ENCODE peak calls at places on chromosomes 3 and 15, in four cellular contexts. Q is left ventricle myocardium inferior, A is ELR, F is OCI-LY7. S is an unnamed sample.

GRCh38 chr3:97927699-97928098 is 44.5 kb downstream of the RIOX2 start:
- DNase-seq in Q (no peak), A (no peak), F (no peak), S (no peak)

GRCh38 chr3:27467545-27467944 is 16.6 kb downstream of the SLC4A7 start:
- DNase-seq in Q (no peak), A (peak), F (peak), S (no peak)

GRCh38 chr3:119627461-119627860 is 29.8 kb downstream of the PLA1A start:
- DNase-seq in Q (peak), A (no peak), F (no peak), S (no peak)

GRCh38 chr15:72368895-72369294 is 6.9 kb downstream of the HEXA start:
- DNase-seq in Q (peak), A (no peak), F (no peak), S (no peak)

GRCh38 chr3:108159128-108159527 is 63.1 kb downstream of the IFT57 start:
- DNase-seq in Q (no peak), A (peak), F (no peak), S (no peak)

GRCh38 chr3:173624086-173624485 is 226.5 kb downstream of the NLGN1 start:
- DNase-seq in Q (no peak), A (no peak), F (no peak), S (no peak)

GRCh38 chr3:129119365-129120100 is 2.1 kb downstream of the RAB43 start:
- DNase-seq in Q (no peak), A (no peak), F (no peak), S (peak)

GRCh38 chr15:77020348-77021087 is 25.6 kb downstream of the PSTPIP1 start:
- DNase-seq in Q (no peak), A (no peak), F (no peak), S (no peak)

GRCh38 chr15:61173899-61174689 is 55.0 kb downstream of the RORA start:
- DNase-seq in Q (no peak), A (no peak), F (no peak), S (no peak)

GRCh38 chr3:69309810-69310209 is 76.1 kb downstream of the FRMD4B start:
- DNase-seq in Q (no peak), A (peak), F (no peak), S (no peak)

GRCh38 chr3:172152869-172153268 is 113.5 kb downstream of the FNDC3B start:
- DNase-seq in Q (no peak), A (peak), F (no peak), S (no peak)

GRCh38 chr15:64137226-64137833 is 14.2 kb upstream of the SNX22 start:
- DNase-seq in Q (no peak), A (no peak), F (peak), S (no peak)

GRCh38 chr15:51793521-51793920 is 35.9 kb upstream of the TMOD3 start:
- DNase-seq in Q (peak), A (no peak), F (no peak), S (no peak)

GRCh38 chr15:82045179-82045891 is 483 bp downstream of the MEX3B start:
- DNase-seq in Q (peak), A (peak), F (peak), S (peak)

GRCh38 chr3:72274511-72275295 is 489.8 kb upstream of the PROK2 start:
- DNase-seq in Q (peak), A (peak), F (peak), S (peak)

GRCh38 chr15:58555168-58556027 is 123.6 kb downstream of the LIPC start:
- DNase-seq in Q (no peak), A (no peak), F (no peak), S (peak)

GRCh38 chr3:194212869-194213320 is 76.9 kb downstream of the HES1 start:
- DNase-seq in Q (no peak), A (no peak), F (no peak), S (peak)

GRCh38 chr3:4271834-4272233 is 31.3 kb upstream of the SETMAR start:
- DNase-seq in Q (no peak), A (peak), F (peak), S (no peak)

GRCh38 chr3:177424541-177424940 is 227.3 kb upstream of the TBL1XR1 start:
- DNase-seq in Q (no peak), A (no peak), F (no peak), S (no peak)

GRCh38 chr3:141086188-141086587 is 35.0 kb downstream of the SPSB4 start:
- DNase-seq in Q (no peak), A (no peak), F (no peak), S (no peak)

GRCh38 chr3:42659451-42660130 is 6.1 kb downstream of the ZBTB47 start:
- DNase-seq in Q (no peak), A (no peak), F (no peak), S (no peak)

GRCh38 chr3:152842423-152842822 is 7.5 kb downstream of the P2RY1 start:
- DNase-seq in Q (no peak), A (no peak), F (no peak), S (no peak)

GRCh38 chr3:39118931-39119660 is 11.6 kb downstream of the TTC21A start:
- DNase-seq in Q (no peak), A (no peak), F (no peak), S (no peak)

S was measured in ELF-1.